ENCODE peak calls at places on chromosome 22, in seven cellular contexts. H is RKO, P is DMS79, X is SW 1271, E is bronchial epithelial cell, A is EL, F is foreskin fibroblast. W is an unnamed sample.

GRCh38 chr22:31496735-31497146 is 405 bp downstream of the SFI1 start:
- DNase-seq in X (no peak), F (peak), A (peak), P (no peak), H (peak), E (no peak), W (no peak)

GRCh38 chr22:37753746-37754145 is 54.0 kb upstream of the GCAT start:
- DNase-seq in F (peak), P (no peak), A (peak), H (no peak), E (no peak), X (no peak), W (no peak)

GRCh38 chr22:36335621-36336020 is 52.1 kb downstream of the MYH9 start:
- DNase-seq in X (no peak), P (no peak), E (no peak), F (no peak), H (no peak), A (no peak), W (no peak)

GRCh38 chr22:45879552-45879949 is 97.4 kb downstream of the WNT7B start:
- DNase-seq in H (no peak), X (no peak), E (no peak), A (no peak), F (no peak), P (no peak), W (no peak)

GRCh38 chr22:31451709-31452571 is 37.7 kb downstream of the EIF4ENIF1 start:
- DNase-seq in X (no peak), H (peak), E (peak), P (no peak), A (peak), F (peak), W (peak)

GRCh38 chr22:43723816-43724215 is 88.3 kb downstream of the EFCAB6 start:
- DNase-seq in F (no peak), H (no peak), X (no peak), E (peak), P (no peak), A (no peak), W (no peak)

GRCh38 chr22:45192701-45193187 is 29.0 kb downstream of the NUP50 start:
- DNase-seq in P (no peak), X (no peak), E (no peak), H (no peak), F (no peak), A (no peak), W (no peak)

GRCh38 chr22:34414467-34415440 is 494.5 kb upstream of the LARGE1 start:
- DNase-seq in A (peak), X (no peak), P (no peak), E (peak), F (no peak), H (peak), W (no peak)

GRCh38 chr22:43393845-43394474 is 17.9 kb upstream of the MPPED1 start:
- DNase-seq in F (no peak), E (no peak), P (no peak), X (no peak), H (no peak), A (no peak), W (no peak)

GRCh38 chr22:25126510-25126909 is 73.1 kb upstream of the CRYBB3 start:
- DNase-seq in H (no peak), E (no peak), P (no peak), A (no peak), F (no peak), X (no peak), W (no peak)

GRCh38 chr22:22578702-22579424 is 19.8 kb upstream of the PRAME start:
- DNase-seq in E (peak), P (no peak), A (peak), F (peak), H (peak), X (no peak), W (no peak)

GRCh38 chr22:39185601-39186012 is 33.1 kb upstream of the CBX7 start:
- DNase-seq in A (no peak), F (peak), E (no peak), H (no peak), P (no peak), X (no peak), W (no peak)

GRCh38 chr22:26708256-26709009 is 51.0 kb downstream of the MIAT start:
- DNase-seq in P (no peak), F (peak), X (no peak), H (no peak), E (no peak), A (no peak), W (peak)

GRCh38 chr22:32050678-32051515 is 7.8 kb downstream of the SLC5A1 start:
- DNase-seq in F (peak), A (peak), E (peak), X (peak), H (peak), P (no peak), W (peak)

GRCh38 chr22:47134222-47134621 is 371.8 kb downstream of the TBC1D22A start:
- DNase-seq in F (no peak), A (no peak), H (no peak), X (no peak), E (no peak), P (no peak), W (no peak)

GRCh38 chr22:45230026-45230845 is 10.5 kb downstream of the KIAA0930 start:
- DNase-seq in P (no peak), H (no peak), A (no peak), X (no peak), E (no peak), F (no peak), W (no peak)

GRCh38 chr22:30295576-30295975 is 6.3 kb upstream of the CASTOR1 start:
- DNase-seq in E (no peak), X (no peak), F (no peak), A (no peak), H (no peak), P (no peak), W (no peak)

GRCh38 chr22:32795214-32795596 is 6.3 kb upstream of the TIMP3 start:
- DNase-seq in A (no peak), F (no peak), H (no peak), X (no peak), P (no peak), E (no peak), W (no peak)

GRCh38 chr22:37243402-37244113 is 511 bp downstream of the RAC2 start:
- DNase-seq in H (no peak), A (no peak), F (no peak), X (no peak), E (no peak), P (no peak), W (no peak)

GRCh38 chr22:19868773-19869471 is 14.2 kb upstream of the GNB1L start:
- DNase-seq in X (no peak), P (no peak), A (no peak), E (peak), H (no peak), F (no peak), W (no peak)

GRCh38 chr22:23751441-23751996 is 607 bp upstream of the ZNF70 start:
- DNase-seq in P (no peak), A (no peak), H (peak), E (peak), F (peak), X (no peak), W (no peak)

W was measured in GM04504.